ENCODE peak calls at places on chromosomes 4 and X, in seven cellular contexts. One of them, this sample, is unnamed.

GRCh38 chrX:47187106-47187677 is 6.4 kb upstream of the UBA1 start:
- DNase-seq in ascending aorta: no peak
- DNase-seq in ovary: no peak
- DNase-seq in SJSA1: no peak
- DNase-seq in right cardiac atrium: no peak
- DNase-seq in epithelial cell of esophagus: no peak
- DNase-seq in HFF-Myc: no peak
- DNase-seq in this sample: no peak

GRCh38 chr4:124757121-124757520 is 44.6 kb upstream of the ANKRD50 start:
- DNase-seq in ascending aorta: no peak
- DNase-seq in ovary: no peak
- DNase-seq in SJSA1: no peak
- DNase-seq in right cardiac atrium: no peak
- DNase-seq in epithelial cell of esophagus: peak; percentile 64
- DNase-seq in HFF-Myc: peak; percentile 12
- DNase-seq in this sample: no peak

GRCh38 chr4:122045533-122045932 is 93.7 kb upstream of the TRPC3 start:
- DNase-seq in ascending aorta: no peak
- DNase-seq in ovary: no peak
- DNase-seq in SJSA1: peak; percentile 98
- DNase-seq in right cardiac atrium: peak; percentile 45
- DNase-seq in epithelial cell of esophagus: peak; percentile 96
- DNase-seq in HFF-Myc: peak; percentile 97
- DNase-seq in this sample: peak; percentile 54

GRCh38 chrX:36908801-36909403 is 99.3 kb upstream of the FAM47C start:
- DNase-seq in ascending aorta: no peak
- DNase-seq in ovary: no peak
- DNase-seq in SJSA1: no peak
- DNase-seq in right cardiac atrium: no peak
- DNase-seq in epithelial cell of esophagus: peak; percentile 34
- DNase-seq in HFF-Myc: no peak
- DNase-seq in this sample: no peak

GRCh38 chrX:147476008-147476407 is 435.7 kb upstream of the FMR1 start:
- DNase-seq in ascending aorta: no peak
- DNase-seq in ovary: no peak
- DNase-seq in SJSA1: no peak
- DNase-seq in right cardiac atrium: no peak
- DNase-seq in epithelial cell of esophagus: peak; percentile 15
- DNase-seq in HFF-Myc: no peak
- DNase-seq in this sample: no peak

GRCh38 chr4:2728806-2729532 is 27.2 kb downstream of the TNIP2 start:
- DNase-seq in ascending aorta: no peak
- DNase-seq in ovary: peak; percentile 11
- DNase-seq in SJSA1: no peak
- DNase-seq in right cardiac atrium: no peak
- DNase-seq in epithelial cell of esophagus: no peak
- DNase-seq in HFF-Myc: no peak
- DNase-seq in this sample: no peak

GRCh38 chr4:125243835-125244397 is 70.8 kb upstream of the FAT4 start:
- DNase-seq in ascending aorta: no peak
- DNase-seq in ovary: no peak
- DNase-seq in SJSA1: no peak
- DNase-seq in right cardiac atrium: no peak
- DNase-seq in epithelial cell of esophagus: peak; percentile 30
- DNase-seq in HFF-Myc: no peak
- DNase-seq in this sample: no peak

GRCh38 chr4:1250921-1251772 is 2.2 kb upstream of the CTBP1 start:
- DNase-seq in ascending aorta: peak; percentile 62
- DNase-seq in ovary: peak; percentile 30
- DNase-seq in SJSA1: no peak
- DNase-seq in right cardiac atrium: peak; percentile 66
- DNase-seq in epithelial cell of esophagus: no peak
- DNase-seq in HFF-Myc: no peak
- DNase-seq in this sample: no peak

GRCh38 chr4:97942951-97943350 is 200.3 kb downstream of the STPG2 start:
- DNase-seq in ascending aorta: no peak
- DNase-seq in ovary: no peak
- DNase-seq in SJSA1: no peak
- DNase-seq in right cardiac atrium: no peak
- DNase-seq in epithelial cell of esophagus: peak; percentile 68
- DNase-seq in HFF-Myc: no peak
- DNase-seq in this sample: no peak

GRCh38 chrX:139158256-139158655 is 372.3 kb upstream of the F9 start:
- DNase-seq in ascending aorta: no peak
- DNase-seq in ovary: no peak
- DNase-seq in SJSA1: no peak
- DNase-seq in right cardiac atrium: no peak
- DNase-seq in epithelial cell of esophagus: peak; percentile 56
- DNase-seq in HFF-Myc: no peak
- DNase-seq in this sample: no peak

GRCh38 chr4:102641796-102642195 is 119.0 kb downstream of the MANBA start:
- DNase-seq in ascending aorta: no peak
- DNase-seq in ovary: no peak
- DNase-seq in SJSA1: no peak
- DNase-seq in right cardiac atrium: no peak
- DNase-seq in epithelial cell of esophagus: no peak
- DNase-seq in HFF-Myc: no peak
- DNase-seq in this sample: no peak

GRCh38 chr4:1728061-1728980 is 7.0 kb downstream of the TACC3 start:
- DNase-seq in ascending aorta: no peak
- DNase-seq in ovary: no peak
- DNase-seq in SJSA1: no peak
- DNase-seq in right cardiac atrium: peak; percentile 49
- DNase-seq in epithelial cell of esophagus: no peak
- DNase-seq in HFF-Myc: no peak
- DNase-seq in this sample: no peak

GRCh38 chrX:45769919-45770582 is 569.4 kb upstream of the DIPK2B start:
- DNase-seq in ascending aorta: peak; percentile 86
- DNase-seq in ovary: peak; percentile 76
- DNase-seq in SJSA1: peak; percentile 87
- DNase-seq in right cardiac atrium: peak; percentile 81
- DNase-seq in epithelial cell of esophagus: peak; percentile 71
- DNase-seq in HFF-Myc: no peak
- DNase-seq in this sample: no peak

GRCh38 chrX:154013614-154014360 is 5.9 kb downstream of the IRAK1 start:
- DNase-seq in ascending aorta: no peak
- DNase-seq in ovary: no peak
- DNase-seq in SJSA1: no peak
- DNase-seq in right cardiac atrium: peak; percentile 63
- DNase-seq in epithelial cell of esophagus: no peak
- DNase-seq in HFF-Myc: no peak
- DNase-seq in this sample: peak; percentile 53

GRCh38 chr4:2075987-2076907 is 17.1 kb downstream of the NAT8L start:
- DNase-seq in ascending aorta: no peak
- DNase-seq in ovary: no peak
- DNase-seq in SJSA1: no peak
- DNase-seq in right cardiac atrium: no peak
- DNase-seq in epithelial cell of esophagus: no peak
- DNase-seq in HFF-Myc: no peak
- DNase-seq in this sample: no peak

GRCh38 chr4:46594658-46595057 is 204.7 kb upstream of the GABRA2 start:
- DNase-seq in ascending aorta: no peak
- DNase-seq in ovary: no peak
- DNase-seq in SJSA1: no peak
- DNase-seq in right cardiac atrium: no peak
- DNase-seq in epithelial cell of esophagus: no peak
- DNase-seq in HFF-Myc: no peak
- DNase-seq in this sample: no peak

GRCh38 chr4:140004580-140005314 is 149.2 kb downstream of the MAML3 start:
- DNase-seq in ascending aorta: peak; percentile 66
- DNase-seq in ovary: peak; percentile 61
- DNase-seq in SJSA1: peak; percentile 68
- DNase-seq in right cardiac atrium: peak; percentile 75
- DNase-seq in epithelial cell of esophagus: peak; percentile 52
- DNase-seq in HFF-Myc: no peak
- DNase-seq in this sample: peak; percentile 84

GRCh38 chrX:15877380-15877779 is 22.8 kb upstream of the AP1S2 start:
- DNase-seq in ascending aorta: no peak
- DNase-seq in ovary: no peak
- DNase-seq in SJSA1: no peak
- DNase-seq in right cardiac atrium: no peak
- DNase-seq in epithelial cell of esophagus: no peak
- DNase-seq in HFF-Myc: no peak
- DNase-seq in this sample: no peak

GRCh38 chr4:153521467-153521866 is 55.3 kb downstream of the TMEM131L start:
- DNase-seq in ascending aorta: no peak
- DNase-seq in ovary: no peak
- DNase-seq in SJSA1: no peak
- DNase-seq in right cardiac atrium: no peak
- DNase-seq in epithelial cell of esophagus: no peak
- DNase-seq in HFF-Myc: no peak
- DNase-seq in this sample: no peak
- H3K4me3 ChIP-seq in ascending aorta: no peak overlapping the region
- H3K4me3 ChIP-seq in ovary: no peak overlapping the region
- H3K4me3 ChIP-seq in SJSA1: no peak overlapping the region
- H3K4me3 ChIP-seq in right cardiac atrium: no peak overlapping the region
- H3K4me3 ChIP-seq in epithelial cell of esophagus: no peak overlapping the region
- H3K4me3 ChIP-seq in HFF-Myc: no peak overlapping the region
- H3K4me3 ChIP-seq in this sample: no peak overlapping the region

GRCh38 chr4:133149932-133150642 is 993 bp downstream of the PCDH10 start:
- DNase-seq in ascending aorta: peak; percentile 53
- DNase-seq in ovary: no peak
- DNase-seq in SJSA1: no peak
- DNase-seq in right cardiac atrium: peak; percentile 46
- DNase-seq in epithelial cell of esophagus: no peak
- DNase-seq in HFF-Myc: no peak
- DNase-seq in this sample: no peak

GRCh38 chr4:133151681-133152329 is 2.7 kb downstream of the PCDH10 start:
- DNase-seq in ascending aorta: peak; percentile 73
- DNase-seq in ovary: peak; percentile 38
- DNase-seq in SJSA1: no peak
- DNase-seq in right cardiac atrium: peak; percentile 58
- DNase-seq in epithelial cell of esophagus: peak; percentile 8
- DNase-seq in HFF-Myc: no peak
- DNase-seq in this sample: peak; percentile 90

GRCh38 chr4:133149364-133149695 is 236 bp downstream of the PCDH10 start:
- DNase-seq in ascending aorta: no peak
- DNase-seq in ovary: no peak
- DNase-seq in SJSA1: no peak
- DNase-seq in right cardiac atrium: no peak
- DNase-seq in epithelial cell of esophagus: no peak
- DNase-seq in HFF-Myc: no peak
- DNase-seq in this sample: no peak

GRCh38 chr4:133151301-133151680 is 2.2 kb downstream of the PCDH10 start:
- DNase-seq in ascending aorta: no peak
- DNase-seq in ovary: no peak
- DNase-seq in SJSA1: no peak
- DNase-seq in right cardiac atrium: peak; percentile 43
- DNase-seq in epithelial cell of esophagus: peak; percentile 25
- DNase-seq in HFF-Myc: no peak
- DNase-seq in this sample: peak; percentile 70

GRCh38 chr4:133150643-133151300 is 1.7 kb downstream of the PCDH10 start:
- DNase-seq in ascending aorta: peak; percentile 71
- DNase-seq in ovary: peak; percentile 28
- DNase-seq in SJSA1: no peak
- DNase-seq in right cardiac atrium: peak; percentile 64
- DNase-seq in epithelial cell of esophagus: peak; percentile 23
- DNase-seq in HFF-Myc: no peak
- DNase-seq in this sample: peak; percentile 54
- H3K4me3 ChIP-seq in ascending aorta: peak overlapping the region; percentile 79
- H3K4me3 ChIP-seq in ovary: peak overlapping the region; percentile 40
- H3K4me3 ChIP-seq in SJSA1: no peak overlapping the region
- H3K4me3 ChIP-seq in right cardiac atrium: peak overlapping the region; percentile 53
- H3K4me3 ChIP-seq in epithelial cell of esophagus: no peak overlapping the region
- H3K4me3 ChIP-seq in HFF-Myc: no peak overlapping the region
- H3K4me3 ChIP-seq in this sample: peak overlapping the region; percentile 94

GRCh38 chr4:15902741-15903140 is 35.8 kb downstream of the FGFBP1 start:
- DNase-seq in ascending aorta: no peak
- DNase-seq in ovary: no peak
- DNase-seq in SJSA1: no peak
- DNase-seq in right cardiac atrium: no peak
- DNase-seq in epithelial cell of esophagus: no peak
- DNase-seq in HFF-Myc: no peak
- DNase-seq in this sample: no peak

GRCh38 chr4:15901996-15902395 is 36.5 kb downstream of the FGFBP1 start:
- DNase-seq in ascending aorta: no peak
- DNase-seq in ovary: no peak
- DNase-seq in SJSA1: no peak
- DNase-seq in right cardiac atrium: no peak
- DNase-seq in epithelial cell of esophagus: peak; percentile 43
- DNase-seq in HFF-Myc: no peak
- DNase-seq in this sample: no peak

GRCh38 chr4:15910150-15910945 is 28.2 kb downstream of the FGFBP1 start:
- DNase-seq in ascending aorta: no peak
- DNase-seq in ovary: no peak
- DNase-seq in SJSA1: no peak
- DNase-seq in right cardiac atrium: no peak
- DNase-seq in epithelial cell of esophagus: peak; percentile 54
- DNase-seq in HFF-Myc: no peak
- DNase-seq in this sample: no peak

GRCh38 chr4:15907430-15907829 is 31.1 kb downstream of the FGFBP1 start:
- DNase-seq in ascending aorta: no peak
- DNase-seq in ovary: no peak
- DNase-seq in SJSA1: no peak
- DNase-seq in right cardiac atrium: no peak
- DNase-seq in epithelial cell of esophagus: no peak
- DNase-seq in HFF-Myc: no peak
- DNase-seq in this sample: no peak

GRCh38 chr4:15906024-15906443 is 32.5 kb downstream of the FGFBP1 start:
- DNase-seq in ascending aorta: no peak
- DNase-seq in ovary: no peak
- DNase-seq in SJSA1: no peak
- DNase-seq in right cardiac atrium: no peak
- DNase-seq in epithelial cell of esophagus: peak; percentile 100
- DNase-seq in HFF-Myc: no peak
- DNase-seq in this sample: no peak
- H3K4me3 ChIP-seq in ascending aorta: no peak overlapping the region
- H3K4me3 ChIP-seq in ovary: no peak overlapping the region
- H3K4me3 ChIP-seq in SJSA1: no peak overlapping the region
- H3K4me3 ChIP-seq in right cardiac atrium: no peak overlapping the region
- H3K4me3 ChIP-seq in epithelial cell of esophagus: no peak overlapping the region
- H3K4me3 ChIP-seq in HFF-Myc: no peak overlapping the region
- H3K4me3 ChIP-seq in this sample: no peak overlapping the region

DNA sequence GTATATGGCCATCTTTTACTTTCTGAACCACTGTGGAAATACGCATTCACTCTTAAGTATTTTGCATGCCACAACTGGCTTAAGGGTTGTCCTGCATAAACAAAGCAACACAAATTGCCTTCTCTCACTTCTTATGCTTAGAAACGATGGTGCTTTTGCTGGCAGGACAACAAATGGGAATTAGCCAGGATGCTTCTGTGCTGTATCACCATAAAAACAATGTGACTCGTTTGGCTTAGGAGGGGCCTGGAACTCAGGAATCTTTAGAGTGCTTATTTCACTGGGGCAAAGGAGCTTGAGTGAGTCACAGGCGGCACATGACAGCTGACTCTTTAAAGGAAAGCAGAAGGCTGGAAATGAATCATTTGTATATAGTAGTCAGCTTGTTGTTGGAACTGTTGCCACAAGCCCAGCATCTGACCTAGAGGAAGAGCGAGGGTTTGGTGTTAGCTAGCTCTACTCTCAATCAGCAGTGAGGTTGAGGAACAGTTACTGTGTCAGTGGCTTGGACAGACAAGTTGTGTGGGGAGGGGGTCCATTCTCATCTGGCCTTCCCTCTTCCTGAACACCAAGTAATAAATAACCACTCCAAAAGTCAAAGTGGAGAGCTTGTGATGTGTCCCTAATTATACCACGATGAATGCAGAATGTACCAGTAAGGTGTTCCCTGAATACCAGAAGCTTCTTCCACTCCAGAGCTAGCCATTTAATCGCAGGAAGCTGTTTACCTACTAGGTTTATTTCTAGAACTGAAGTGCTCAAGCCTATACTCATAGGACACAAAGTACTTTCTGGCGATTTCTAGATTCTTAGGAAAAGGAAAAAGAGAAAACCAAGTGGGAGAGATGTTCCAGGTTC is 293.1 kb downstream of the CAMK2D start:
- DNase-seq in ascending aorta: peak; percentile 98
- DNase-seq in ovary: peak; percentile 65
- DNase-seq in SJSA1: peak; percentile 94
- DNase-seq in right cardiac atrium: peak; percentile 82
- DNase-seq in epithelial cell of esophagus: peak; percentile 100
- DNase-seq in HFF-Myc: peak; percentile 97
- DNase-seq in this sample: peak; percentile 38
- H3K4me3 ChIP-seq in ascending aorta: peak overlapping the region; percentile 43
- H3K4me3 ChIP-seq in ovary: no peak overlapping the region
- H3K4me3 ChIP-seq in SJSA1: peak overlapping the region; percentile 19
- H3K4me3 ChIP-seq in right cardiac atrium: no peak overlapping the region
- H3K4me3 ChIP-seq in epithelial cell of esophagus: peak overlapping the region; percentile 38
- H3K4me3 ChIP-seq in HFF-Myc: no peak overlapping the region
- H3K4me3 ChIP-seq in this sample: no peak overlapping the region